ENCODE peak calls at places on chromosomes 7 and 10, in five cellular contexts. V, C, U, A and Q are unnamed samples.
A peak's percentile ranks its signal among the peaks of the same experiment; 100 is the strongest.

GRCh38 chr7:158289761-158290523 is 297.7 kb downstream of the PTPRN2 start:
- DNase-seq in V (no peak), A (no peak), U (no peak), C (no peak), Q (no peak)

GRCh38 chr10:24415455-24416169 is 206.7 kb downstream of the KIAA1217 start:
- DNase-seq in A (peak; percentile 97), U (peak; percentile 91), V (no peak), C (peak; percentile 92), Q (peak; percentile 44)

GRCh38 chr7:549103-549890 is 29.7 kb upstream of the PDGFA start:
- DNase-seq in U (no peak), V (no peak), C (peak; percentile 44), A (no peak), Q (no peak)

GRCh38 chr10:131354380-131354779 is 42.9 kb upstream of the TCERG1L start:
- DNase-seq in V (no peak), C (no peak), U (no peak), A (peak; percentile 50), Q (no peak)

GRCh38 chr10:59311025-59311424 is 51.3 kb downstream of the FAM13C start:
- DNase-seq in A (no peak), U (no peak), V (no peak), C (no peak), Q (no peak)

GRCh38 chr7:27166475-27167169 is 1.3 kb upstream of the HOXA9 start:
- DNase-seq in U (no peak), A (no peak), C (peak; percentile 55), V (no peak), Q (no peak)

GRCh38 chr10:124573726-124574455 is 112.3 kb downstream of the LHPP start:
- DNase-seq in V (no peak), A (no peak), C (no peak), U (no peak), Q (no peak)

GRCh38 chr10:112115781-112116385 is 67.7 kb downstream of the GPAM start:
- DNase-seq in C (no peak), A (peak; percentile 65), U (peak; percentile 32), V (peak; percentile 35), Q (no peak)

GRCh38 chr7:96591900-96592676 is 117.6 kb downstream of the SEM1 start:
- DNase-seq in U (no peak), A (no peak), C (no peak), V (no peak), Q (no peak)

GRCh38 chr10:77333610-77334340 is 303.8 kb downstream of the KCNMA1 start:
- DNase-seq in U (peak; percentile 43), V (no peak), C (no peak), A (no peak), Q (no peak)

GRCh38 chr10:48541144-48541795 is 63.6 kb downstream of the ARHGAP22 start:
- DNase-seq in U (peak; percentile 6), V (no peak), C (no peak), A (no peak), Q (no peak)

DNA sequence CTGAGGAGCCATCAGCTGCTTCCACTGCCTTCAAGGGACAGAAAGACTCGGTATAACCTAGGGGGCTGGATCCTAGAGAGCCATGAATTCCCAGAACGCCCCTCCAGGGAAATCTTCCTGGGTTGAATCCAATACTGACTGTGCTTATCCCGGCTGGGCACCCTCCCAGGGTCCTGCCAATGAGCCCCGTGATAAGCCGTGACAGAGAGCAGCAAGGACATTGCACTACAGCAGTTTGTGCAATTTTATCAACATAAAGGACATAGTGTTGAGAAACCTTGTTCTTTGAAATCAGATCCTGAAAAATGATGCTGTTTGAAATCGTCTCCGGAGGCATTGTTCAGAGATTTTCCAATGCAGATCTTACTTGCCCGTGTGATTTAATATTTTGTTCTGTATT is 18.8 kb downstream of the AKR1B1 start:
- DNase-seq in A (no peak), C (no peak), V (no peak), U (no peak), Q (no peak)
- H3K4me3 ChIP-seq in A (no peak overlapping the region), C (no peak overlapping the region), V (no peak overlapping the region), U (no peak overlapping the region), Q (no peak overlapping the region)

GRCh38 chr10:44817961-44818649 is 93.0 kb upstream of the TMEM72 start:
- DNase-seq in C (no peak), A (peak; percentile 52), V (no peak), U (no peak), Q (no peak)
- TF ChIP-seq CTCF in C (no peak), A (no peak), V (no peak), U (no peak), Q (no peak)

GRCh38 chr7:142365410-142365842 is 107.6 kb upstream of the PRSS58 start:
- DNase-seq in C (no peak), U (no peak), V (no peak), A (no peak), Q (no peak)
- H3K4me3 ChIP-seq in C (no peak overlapping the region), U (no peak overlapping the region), V (no peak overlapping the region), A (no peak overlapping the region), Q (no peak overlapping the region)

GRCh38 chr7:128030999-128031681 is at the start of gene LRRC4:
- DNase-seq in V (no peak), A (peak; percentile 48), C (peak; percentile 61), U (peak; percentile 39), Q (no peak)
- TF ChIP-seq CTCF in V (no peak), A (no peak), C (no peak), U (no peak), Q (no peak)

GRCh38 chr7:92810242-92810611 is 26.1 kb downstream of the CDK6 start:
- DNase-seq in C (no peak), U (no peak), A (peak; percentile 37), V (no peak), Q (no peak)
- H3K4me3 ChIP-seq in C (no peak overlapping the region), U (no peak overlapping the region), A (no peak overlapping the region), V (peak overlapping the region; percentile 14), Q (no peak overlapping the region)

GRCh38 chr7:98748090-98748489 is 121.7 kb downstream of the TMEM130 start:
- DNase-seq in U (no peak), V (no peak), C (no peak), A (no peak), Q (no peak)
- TF ChIP-seq CTCF in U (no peak), V (no peak), C (no peak), A (no peak), Q (no peak)